ENCODE peak calls at places on chromosome 4, in nine cellular contexts. M, G, Q, V, L, P, K, D and O are unnamed samples.

GRCh38 chr4:24912252-24913098 is at the start of gene CCDC149:
- DNase-seq in P (peak), V (no peak), D (peak), Q (peak), K (no peak), M (no peak), G (peak), L (peak), O (no peak)

GRCh38 chr4:40547446-40548132 is 82.1 kb downstream of the RBM47 start:
- DNase-seq in V (no peak), P (no peak), M (no peak), L (no peak), D (no peak), Q (no peak), G (no peak), K (no peak), O (no peak)

GRCh38 chr4:155954118-155954503 is 445 bp upstream of the CTSO start:
- DNase-seq in D (no peak), M (no peak), K (no peak), P (no peak), L (no peak), G (no peak), V (no peak), Q (no peak), O (no peak)

GRCh38 chr4:64417974-64418373 is 8.7 kb upstream of the TECRL start:
- DNase-seq in M (no peak), D (no peak), L (no peak), Q (peak), G (no peak), K (no peak), V (no peak), P (no peak), O (no peak)

GRCh38 chr4:71404049-71404448 is 65.2 kb downstream of the SLC4A4 start:
- DNase-seq in M (no peak), L (no peak), K (no peak), G (no peak), D (no peak), Q (no peak), P (no peak), V (no peak), O (no peak)

GRCh38 chr4:171644430-171645057 is 168.7 kb upstream of the GALNTL6 start:
- DNase-seq in M (no peak), V (no peak), G (peak), P (no peak), D (no peak), L (no peak), K (no peak), Q (no peak), O (no peak)

GRCh38 chr4:79918292-79918691 is 154.7 kb downstream of the ANTXR2 start:
- DNase-seq in G (no peak), Q (no peak), K (no peak), P (no peak), D (no peak), L (no peak), V (no peak), M (no peak), O (no peak)

GRCh38 chr4:143025111-143025704 is 159.5 kb upstream of the USP38 start:
- DNase-seq in L (peak), V (no peak), M (no peak), P (peak), G (peak), D (no peak), Q (no peak), K (no peak), O (peak)

GRCh38 chr4:139367421-139368090 is 65.3 kb upstream of the NDUFC1 start:
- DNase-seq in V (no peak), G (no peak), K (no peak), L (no peak), M (no peak), P (no peak), Q (no peak), D (no peak), O (no peak)

GRCh38 chr4:2937986-2938385 is 25.2 kb downstream of the NOP14 start:
- DNase-seq in P (no peak), V (no peak), M (no peak), Q (no peak), L (no peak), G (no peak), D (no peak), K (no peak), O (no peak)

GRCh38 chr4:92317047-92317446 is 13.3 kb downstream of the GRID2 start:
- DNase-seq in G (no peak), M (no peak), L (no peak), P (no peak), D (no peak), V (no peak), Q (no peak), K (no peak), O (no peak)

GRCh38 chr4:105807496-105807895 is 87.8 kb upstream of the NPNT start:
- DNase-seq in K (no peak), M (no peak), L (no peak), D (no peak), G (no peak), Q (no peak), P (no peak), V (no peak), O (no peak)

GRCh38 chr4:66639361-66639760 is 905.9 kb downstream of the CENPC start:
- DNase-seq in L (no peak), K (no peak), V (no peak), M (no peak), D (no peak), P (no peak), G (no peak), Q (no peak), O (no peak)

GRCh38 chr4:30962949-30963348 is 242.8 kb downstream of the PCDH7 start:
- DNase-seq in Q (peak), L (no peak), G (no peak), K (no peak), P (peak), M (no peak), V (no peak), D (no peak), O (no peak)

GRCh38 chr4:119068529-119068962 is 67.1 kb upstream of the MYOZ2 start:
- DNase-seq in V (no peak), D (no peak), Q (peak), K (no peak), M (no peak), P (no peak), G (peak), L (no peak), O (no peak)

GRCh38 chr4:3213661-3214250 is 35.2 kb upstream of the MSANTD1 start:
- DNase-seq in K (no peak), G (no peak), M (no peak), Q (no peak), V (no peak), D (no peak), P (no peak), L (no peak), O (no peak)

GRCh38 chr4:24006269-24006668 is 116.4 kb upstream of the PPARGC1A start:
- DNase-seq in D (no peak), P (no peak), L (no peak), V (no peak), G (no peak), K (no peak), M (no peak), Q (no peak), O (no peak)

GRCh38 chr4:41796545-41797210 is 48.2 kb upstream of the PHOX2B start:
- DNase-seq in Q (no peak), K (no peak), L (no peak), M (no peak), V (no peak), G (peak), D (no peak), P (no peak), O (no peak)

GRCh38 chr4:56817840-56818491 is 3.5 kb downstream of the SPINK2 start:
- DNase-seq in G (peak), K (no peak), V (no peak), P (no peak), Q (no peak), M (no peak), L (no peak), D (no peak), O (no peak)

GRCh38 chr4:118743867-118744266 is 58.7 kb downstream of the METTL14 start:
- DNase-seq in K (no peak), V (no peak), Q (no peak), L (no peak), P (no peak), D (no peak), G (no peak), M (no peak), O (no peak)

GRCh38 chr4:6991771-6992557 is 51.2 kb upstream of the TADA2B start:
- DNase-seq in P (peak), G (no peak), Q (peak), L (peak), M (no peak), D (no peak), V (no peak), K (no peak), O (no peak)

GRCh38 chr4:147103403-147103946 is 157.8 kb upstream of the TTC29 start:
- DNase-seq in D (no peak), L (peak), P (peak), M (no peak), K (no peak), G (peak), Q (peak), V (no peak), O (no peak)

GRCh38 chr4:17595471-17596005 is 18.5 kb downstream of the LAP3 start:
- DNase-seq in P (no peak), M (no peak), L (no peak), V (no peak), G (no peak), K (no peak), Q (no peak), D (no peak), O (no peak)

GRCh38 chr4:5757091-5757490 is 46.1 kb downstream of the EVC start:
- DNase-seq in D (no peak), M (no peak), P (no peak), V (no peak), K (no peak), Q (no peak), G (no peak), L (no peak), O (no peak)

GRCh38 chr4:182862921-182863320 is 54.3 kb downstream of the DCTD start:
- DNase-seq in D (peak), L (no peak), K (no peak), V (no peak), G (no peak), M (no peak), Q (no peak), P (no peak), O (no peak)

GRCh38 chr4:132062611-132063239 is 1086.4 kb upstream of the PCDH10 start:
- DNase-seq in L (no peak), M (no peak), V (no peak), D (no peak), Q (no peak), P (no peak), G (no peak), K (no peak), O (no peak)

GRCh38 chr4:176443117-176443516 is 123.4 kb downstream of the SPCS3 start:
- DNase-seq in K (no peak), L (no peak), G (no peak), P (peak), D (no peak), V (no peak), M (no peak), Q (peak), O (no peak)

GRCh38 chr4:121155893-121156292 is 8.2 kb downstream of the TNIP3 start:
- DNase-seq in D (no peak), G (no peak), P (peak), L (peak), K (no peak), M (no peak), V (no peak), Q (peak), O (no peak)

GRCh38 chr4:73308286-73308685 is 49.7 kb upstream of the ANKRD17 start:
- DNase-seq in K (no peak), Q (no peak), V (no peak), P (no peak), M (no peak), L (no peak), D (peak), G (no peak), O (no peak)

GRCh38 chr4:121370729-121371325 is 10.0 kb downstream of the QRFPR start:
- DNase-seq in L (no peak), M (peak), P (peak), K (no peak), V (no peak), Q (peak), G (no peak), D (no peak), O (peak)

GRCh38 chr4:19580090-19580489 is 671.6 kb upstream of the SLIT2 start:
- DNase-seq in V (no peak), L (no peak), Q (no peak), G (no peak), M (no peak), K (no peak), D (no peak), P (no peak), O (no peak)

GRCh38 chr4:134320048-134320447 is 118.5 kb upstream of the PABPC4L start:
- DNase-seq in G (no peak), Q (no peak), D (no peak), K (no peak), P (no peak), L (no peak), V (no peak), M (no peak), O (no peak)

GRCh38 chr4:8228319-8229250 is 29.5 kb downstream of the SH3TC1 start:
- DNase-seq in L (peak), Q (peak), G (no peak), M (peak), V (peak), P (peak), D (peak), K (peak), O (peak)

GRCh38 chr4:173191623-173192041 is 23.0 kb downstream of the GALNT7 start:
- DNase-seq in M (no peak), L (no peak), G (no peak), D (no peak), Q (peak), V (no peak), K (no peak), P (peak), O (no peak)

GRCh38 chr4:108941914-108942379 is 179.1 kb upstream of the ETNPPL start:
- DNase-seq in G (no peak), Q (no peak), D (no peak), P (no peak), K (no peak), L (no peak), V (no peak), M (no peak), O (no peak)

GRCh38 chr4:102640669-102641068 is 120.1 kb downstream of the MANBA start:
- DNase-seq in P (no peak), V (no peak), Q (no peak), G (no peak), L (no peak), D (no peak), M (no peak), K (no peak), O (no peak)

GRCh38 chr4:136741468-136741867 is 790.8 kb downstream of the PCDH18 start:
- DNase-seq in K (no peak), V (no peak), Q (no peak), D (no peak), P (peak), M (no peak), G (no peak), L (no peak), O (no peak)